ENCODE peak calls at places on chromosomes 12 and 14, in ten cellular contexts. K is OCI-LY7, W is GM23338, G is WTC11, H is pancreas, M is IMR-90, P is astrocyte of the spinal cord, L is foreskin keratinocyte, F is neural crest cell, Z is nephron progenitor cell. I is an unnamed sample.

GRCh38 chr12:74538491-74539258 is 1.0 kb downstream of the ATXN7L3B start:
- DNase-seq in F (no peak), M (no peak), H (no peak), W (no peak), Z (peak), L (no peak), G (no peak), K (peak), P (no peak), I (no peak)

GRCh38 chr12:7130791-7131501 is 775 bp downstream of the CLSTN3 start:
- DNase-seq in F (peak), L (no peak), W (peak), Z (peak), H (peak), P (peak), G (peak), K (peak), M (peak), I (peak)

GRCh38 chr14:51044961-51045360 is 49.9 kb downstream of the TRIM9 start:
- DNase-seq in F (no peak), P (no peak), K (no peak), G (no peak), M (no peak), H (no peak), L (no peak), W (no peak), Z (no peak), I (no peak)

GRCh38 chr12:59040043-59040442 is 119.7 kb upstream of the LRIG3 start:
- DNase-seq in L (peak), K (no peak), P (no peak), M (peak), H (no peak), F (no peak), W (no peak), G (no peak), Z (no peak), I (no peak)

GRCh38 chr12:86914716-86915115 is 658.5 kb upstream of the MGAT4C start:
- DNase-seq in L (no peak), K (no peak), H (no peak), G (peak), W (peak), Z (peak), P (peak), F (peak), M (peak), I (peak)

GRCh38 chr12:26028953-26029740 is 70.7 kb downstream of the RASSF8 start:
- DNase-seq in G (no peak), K (peak), W (peak), L (no peak), P (peak), Z (peak), M (peak), H (no peak), F (peak), I (peak)

GRCh38 chr12:6899837-6900519 is 4.6 kb upstream of the LRRC23 start:
- DNase-seq in K (no peak), P (peak), L (no peak), H (no peak), G (peak), F (no peak), M (peak), W (peak), Z (no peak), I (no peak)

GRCh38 chr12:3578557-3578956 is 87.6 kb downstream of the PRMT8 start:
- DNase-seq in Z (no peak), G (no peak), P (no peak), W (no peak), L (no peak), K (no peak), H (no peak), F (no peak), M (no peak), I (no peak)

GRCh38 chr12:112419269-112420133 is 754 bp downstream of the PTPN11 start:
- DNase-seq in Z (peak), M (peak), P (peak), K (no peak), W (peak), L (peak), G (peak), H (peak), F (no peak), I (peak)

GRCh38 chr12:119841433-119842210 is 35.5 kb downstream of the CIT start:
- DNase-seq in H (no peak), P (peak), K (no peak), G (no peak), Z (no peak), L (no peak), F (no peak), W (no peak), M (peak), I (no peak)

GRCh38 chr12:1099158-1099557 is 108.1 kb downstream of the ERC1 start:
- DNase-seq in P (no peak), L (no peak), W (no peak), G (no peak), H (no peak), Z (no peak), F (no peak), M (no peak), K (no peak), I (peak)

GRCh38 chr12:3182426-3182825 is 105.2 kb downstream of the TSPAN9 start:
- DNase-seq in W (no peak), G (no peak), L (no peak), Z (no peak), K (no peak), F (no peak), H (no peak), P (no peak), M (no peak), I (no peak)

GRCh38 chr12:116483959-116484699 is 75.1 kb upstream of the MAP1LC3B2 start:
- DNase-seq in M (no peak), W (no peak), K (no peak), G (no peak), L (no peak), Z (no peak), F (no peak), P (no peak), H (peak), I (no peak)

GRCh38 chr14:68952544-68953535 is 26.3 kb downstream of the ACTN1 start:
- DNase-seq in Z (no peak), M (peak), K (no peak), F (no peak), W (no peak), H (no peak), L (no peak), G (no peak), P (peak), I (no peak)

GRCh38 chr12:2054091-2055018 is 1.6 kb downstream of the CACNA1C start:
- DNase-seq in W (peak), Z (peak), F (no peak), L (no peak), G (no peak), M (no peak), P (no peak), K (no peak), H (no peak), I (no peak)

GRCh38 chr14:90168425-90169105 is 87.8 kb upstream of the PSMC1 start:
- DNase-seq in P (peak), F (no peak), Z (no peak), G (no peak), K (no peak), L (peak), W (no peak), M (peak), H (no peak), I (no peak)

GRCh38 chr14:51539571-51540037 is 112.1 kb upstream of the FRMD6 start:
- DNase-seq in W (peak), M (peak), F (no peak), L (peak), G (no peak), K (no peak), H (no peak), P (peak), Z (no peak), I (no peak)

GRCh38 chr12:113239811-113240331 is 18.6 kb downstream of the TPCN1 start:
- DNase-seq in P (no peak), L (no peak), G (no peak), H (no peak), Z (peak), F (no peak), M (no peak), W (no peak), K (no peak), I (no peak)

GRCh38 chr14:85686908-85687307 is 157.0 kb downstream of the FLRT2 start:
- DNase-seq in L (no peak), H (no peak), P (no peak), W (no peak), Z (no peak), F (no peak), M (no peak), K (no peak), G (no peak), I (no peak)

GRCh38 chr14:62886461-62886860 is 158.8 kb downstream of the KCNH5 start:
- DNase-seq in F (no peak), M (no peak), G (no peak), L (no peak), H (no peak), P (no peak), Z (no peak), W (no peak), K (no peak), I (no peak)

GRCh38 chr12:3204143-3204542 is 127.0 kb downstream of the TSPAN9 start:
- DNase-seq in G (peak), W (peak), F (no peak), M (no peak), Z (no peak), L (peak), H (no peak), K (no peak), P (no peak), I (no peak)

GRCh38 chr12:86683568-86683991 is 427.4 kb upstream of the MGAT4C start:
- DNase-seq in F (no peak), L (no peak), K (no peak), Z (no peak), G (no peak), P (peak), M (peak), W (no peak), H (no peak), I (no peak)

GRCh38 chr14:33307691-33308369 is 369.2 kb downstream of the NPAS3 start:
- DNase-seq in W (peak), F (no peak), L (no peak), P (peak), Z (no peak), H (no peak), K (no peak), M (no peak), G (no peak), I (no peak)

GRCh38 chr12:93884794-93885460 is 207.8 kb downstream of the CRADD start:
- DNase-seq in L (no peak), G (no peak), W (no peak), P (peak), M (peak), F (no peak), Z (no peak), H (no peak), K (no peak), I (no peak)

GRCh38 chr12:77925536-77926108 is 94.9 kb downstream of the NAV3 start:
- DNase-seq in H (peak), W (peak), P (peak), K (peak), F (peak), L (peak), M (peak), G (peak), Z (peak), I (peak)

GRCh38 chr12:63961048-63961447 is 116.5 kb downstream of the SRGAP1 start:
- DNase-seq in L (no peak), G (no peak), P (no peak), W (no peak), F (no peak), M (no peak), H (no peak), K (no peak), Z (no peak), I (no peak)

GRCh38 chr12:19737019-19737418 is 297.7 kb downstream of the AEBP2 start:
- DNase-seq in L (no peak), W (no peak), K (no peak), F (no peak), H (no peak), Z (no peak), G (no peak), M (no peak), P (no peak), I (no peak)

GRCh38 chr14:99879401-99880295 is 86.4 kb downstream of the EML1 start:
- DNase-seq in P (peak), L (peak), H (no peak), Z (no peak), K (no peak), F (no peak), G (no peak), W (no peak), M (peak), I (no peak)

GRCh38 chr12:104180389-104180788 is 35.2 kb upstream of the TXNRD1 start:
- DNase-seq in G (no peak), H (no peak), W (no peak), Z (no peak), K (no peak), M (no peak), P (no peak), F (no peak), L (no peak), I (no peak)

GRCh38 chr12:104182621-104183378 is 32.8 kb upstream of the TXNRD1 start:
- DNase-seq in M (no peak), H (no peak), Z (no peak), W (no peak), L (no peak), G (no peak), P (no peak), K (no peak), F (no peak), I (no peak)

GRCh38 chr12:104183443-104183842 is 32.1 kb upstream of the TXNRD1 start:
- DNase-seq in P (no peak), G (no peak), F (no peak), Z (no peak), W (no peak), H (no peak), L (no peak), K (no peak), M (no peak), I (no peak)

GRCh38 chr12:104181313-104181712 is 34.3 kb upstream of the TXNRD1 start:
- DNase-seq in H (no peak), P (peak), K (no peak), M (peak), G (no peak), Z (no peak), W (no peak), L (no peak), F (no peak), I (no peak)

DNA sequence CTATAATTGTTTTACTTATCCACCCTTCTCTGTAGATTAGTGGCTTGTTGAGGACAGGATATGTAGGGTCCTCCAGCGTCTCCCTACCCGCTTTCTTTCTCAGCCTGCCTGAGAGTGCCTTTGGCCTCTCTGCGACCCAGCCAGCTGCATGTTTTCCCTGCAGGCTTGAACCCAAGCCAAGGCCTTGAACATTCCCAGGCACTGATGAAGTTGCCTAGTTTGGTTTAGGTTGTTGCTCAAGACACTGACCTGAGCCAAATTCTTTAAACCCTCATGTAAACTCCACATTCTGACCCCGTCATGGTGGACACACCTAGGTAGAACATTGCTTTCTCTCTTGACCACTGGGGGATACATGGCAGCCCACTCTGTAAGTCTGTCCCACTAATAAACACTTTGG is 33.4 kb upstream of the TXNRD1 start:
- DNase-seq in G (no peak), K (no peak), W (no peak), H (peak), Z (no peak), F (no peak), M (peak), L (no peak), P (peak), I (no peak)
- TF ChIP-seq CTCF in G (no peak), K (no peak), W (no peak), H (no peak), Z (no peak), F (no peak), M (no peak), L (no peak), P (no peak), I (no peak)

DNA sequence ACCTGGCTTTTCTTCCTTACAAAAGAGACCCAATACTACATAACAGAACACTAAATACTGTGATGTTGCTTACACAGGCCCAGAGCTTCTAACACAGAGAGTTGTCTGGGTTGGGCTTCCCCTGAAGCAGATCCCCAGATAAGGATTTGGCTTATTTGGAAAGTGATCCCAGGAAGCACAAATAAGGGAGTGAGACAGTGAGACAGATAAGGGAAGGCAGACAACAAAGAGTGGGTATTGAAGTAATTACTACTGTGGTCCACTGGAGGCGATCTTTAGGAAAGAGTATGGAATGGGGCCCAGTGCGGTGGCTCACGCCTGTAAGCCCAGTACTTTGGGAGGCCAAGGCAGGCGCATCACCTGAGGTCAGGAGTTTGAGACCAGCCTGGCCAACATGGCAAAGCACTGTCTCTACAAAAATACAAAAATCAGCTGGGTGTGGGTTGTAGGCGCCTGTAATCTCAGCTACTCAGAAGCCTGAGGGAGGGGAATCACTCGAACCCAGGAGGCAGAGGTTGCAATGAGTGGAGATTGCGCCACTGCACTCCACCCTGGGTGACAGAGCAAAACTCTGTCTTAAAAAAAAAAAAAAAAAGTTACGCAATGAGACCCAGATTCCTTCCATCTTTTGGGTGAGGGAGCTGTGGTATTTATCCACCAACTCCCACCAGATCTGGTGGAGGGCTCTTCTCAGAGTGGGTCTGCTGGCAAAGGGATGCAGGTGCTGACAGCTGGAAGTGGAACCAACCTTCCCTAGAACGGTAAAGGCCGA is 10.2 kb upstream of the C12orf43 start:
- DNase-seq in Z (no peak), L (no peak), K (no peak), W (peak), H (no peak), P (no peak), G (no peak), M (no peak), F (no peak), I (no peak)
- TF ChIP-seq CTCF in Z (no peak), L (peak), K (no peak), W (peak), H (no peak), P (no peak), G (no peak), M (no peak), F (peak), I (no peak)

DNA sequence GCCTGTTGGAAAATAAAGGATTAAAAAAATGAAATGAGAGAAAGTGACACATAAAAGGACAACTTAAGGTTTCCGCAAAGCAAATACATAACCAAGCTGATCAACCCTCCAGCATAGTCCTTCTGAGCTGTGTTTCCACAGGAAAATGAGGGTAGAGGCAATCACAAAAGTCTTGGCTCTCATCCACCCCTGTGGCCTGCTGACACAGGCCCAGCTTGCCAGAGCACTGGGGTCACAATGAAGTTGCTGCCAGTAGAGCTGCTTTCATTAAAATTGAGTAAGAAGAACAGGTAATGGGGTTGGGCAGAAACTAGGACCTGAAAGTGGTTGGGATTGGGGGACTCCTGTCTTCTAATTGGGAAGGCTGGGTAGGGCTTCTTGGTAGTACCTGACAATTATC is 65.9 kb downstream of the RERG start:
- DNase-seq in P (no peak), G (no peak), F (no peak), L (peak), W (no peak), K (no peak), Z (no peak), M (no peak), H (no peak), I (no peak)
- TF ChIP-seq CTCF in P (no peak), G (no peak), F (no peak), L (no peak), W (no peak), K (no peak), Z (no peak), M (no peak), H (no peak), I (no peak)

GRCh38 chr14:54488318-54488645 is 498 bp downstream of the GMFB start:
- DNase-seq in K (peak), F (no peak), H (no peak), W (peak), G (no peak), P (no peak), L (no peak), Z (no peak), M (no peak), I (no peak)
- TF ChIP-seq CTCF in K (peak), F (peak), H (no peak), W (peak), G (no peak), P (peak), L (peak), Z (no peak), M (no peak), I (no peak)

GRCh38 chr12:52534482-52534881 is 14.3 kb upstream of the KRT5 start:
- DNase-seq in L (no peak), G (no peak), H (no peak), K (no peak), F (no peak), W (peak), M (no peak), Z (no peak), P (no peak), I (no peak)
- TF ChIP-seq CTCF in L (peak), G (no peak), H (no peak), K (no peak), F (no peak), W (peak), M (no peak), Z (no peak), P (no peak), I (no peak)

GRCh38 chr14:38947343-38947742 is 155.7 kb downstream of the SEC23A start:
- DNase-seq in K (no peak), P (no peak), L (no peak), M (no peak), H (no peak), W (no peak), G (no peak), Z (no peak), F (no peak), I (no peak)

GRCh38 chr14:38944691-38945090 is 158.3 kb downstream of the SEC23A start:
- DNase-seq in P (no peak), M (no peak), K (no peak), L (no peak), H (no peak), Z (no peak), F (no peak), W (no peak), G (no peak), I (no peak)

DNA sequence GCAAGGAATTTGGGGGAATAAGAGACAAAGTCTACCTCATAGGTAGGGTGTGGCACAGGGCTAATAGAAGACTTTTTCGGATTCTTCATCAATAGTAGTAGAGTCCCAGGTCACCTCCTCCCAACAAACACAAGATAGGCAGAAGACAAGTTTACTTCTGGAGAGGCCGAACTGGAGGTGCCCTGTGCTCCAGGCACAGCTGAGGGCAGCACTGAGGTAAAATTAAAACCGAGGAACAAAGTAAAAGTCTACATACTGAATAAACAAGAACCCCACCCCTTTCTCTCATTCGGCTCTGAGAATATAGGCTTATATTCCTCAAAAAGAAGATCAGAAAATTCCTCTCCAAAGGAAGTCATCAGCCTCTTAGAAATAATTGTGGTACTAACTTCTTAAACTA is 161.6 kb downstream of the SEC23A start:
- DNase-seq in F (no peak), G (no peak), H (no peak), M (no peak), K (no peak), Z (no peak), L (no peak), P (no peak), W (peak), I (no peak)
- TF ChIP-seq CTCF in F (no peak), G (no peak), H (no peak), M (no peak), K (no peak), Z (no peak), L (no peak), P (no peak), W (peak), I (no peak)

DNA sequence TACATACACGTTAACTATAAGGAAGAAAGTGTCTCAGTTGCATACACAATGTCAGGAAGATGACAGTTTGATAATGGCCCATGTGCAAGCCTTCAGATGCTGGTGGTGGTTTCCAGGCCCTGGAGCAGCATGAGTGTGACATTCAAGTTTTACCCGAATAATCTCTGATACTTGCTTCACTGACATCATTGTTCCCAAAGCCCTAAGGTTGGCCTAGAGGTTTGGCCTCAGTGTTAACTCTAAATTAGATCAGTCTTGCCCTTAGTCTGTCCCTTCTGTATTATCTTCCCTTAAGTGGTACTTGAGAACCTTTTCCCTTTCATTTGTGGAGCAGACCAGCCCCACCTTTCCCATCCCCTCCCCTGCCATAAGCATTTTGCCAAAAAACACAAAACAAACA is 24.0 kb upstream of the PDE1B start:
- DNase-seq in P (no peak), L (no peak), K (no peak), W (no peak), Z (no peak), F (no peak), H (no peak), M (no peak), G (no peak), I (no peak)
- TF ChIP-seq CTCF in P (no peak), L (no peak), K (no peak), W (no peak), Z (no peak), F (no peak), H (no peak), M (no peak), G (no peak), I (no peak)

I was measured in GM13976.